ENCODE peak calls at places on chromosome 7, in seven cellular contexts. T is HFFc6, I is cardiac muscle cell, Z is endothelial cell, A is glutamatergic neuron, F is psoas muscle, B is thoracic aorta. Q is an unnamed sample.

GRCh38 chr7:94056796-94057207 is 52.6 kb upstream of the BET1 start:
- DNase-seq in T (peak), I (no peak), Z (no peak), A (no peak), F (no peak), B (no peak), Q (no peak)

GRCh38 chr7:119175916-119176627 is 951.6 kb downstream of the ANKRD7 start:
- DNase-seq in T (peak), I (peak), Z (peak), A (peak), F (no peak), B (no peak), Q (no peak)

GRCh38 chr7:47889723-47890122 is 58.5 kb downstream of the PKD1L1 start:
- DNase-seq in T (no peak), I (no peak), Z (no peak), A (no peak), F (no peak), B (no peak), Q (no peak)

GRCh38 chr7:159109092-159110035 is 35.3 kb downstream of the VIPR2 start:
- DNase-seq in T (no peak), I (peak), Z (no peak), A (no peak), F (peak), B (no peak), Q (no peak)

GRCh38 chr7:140676303-140676702 is 3.6 kb downstream of the ADCK2 start:
- DNase-seq in T (no peak), I (no peak), Z (no peak), A (no peak), F (no peak), B (no peak), Q (no peak)

GRCh38 chr7:105654994-105655900 is 74.0 kb upstream of the EFCAB10 start:
- DNase-seq in T (peak), I (peak), Z (peak), A (no peak), F (no peak), B (no peak), Q (no peak)

GRCh38 chr7:803243-803635 is 29.0 kb upstream of the SUN1 start:
- DNase-seq in T (no peak), I (no peak), Z (no peak), A (no peak), F (no peak), B (no peak), Q (no peak)

GRCh38 chr7:27586825-27587224 is 75.9 kb downstream of the HIBADH start:
- DNase-seq in T (no peak), I (no peak), Z (no peak), A (peak), F (peak), B (no peak), Q (peak)

GRCh38 chr7:107212719-107213118 is 43.9 kb downstream of the HBP1 start:
- DNase-seq in T (no peak), I (no peak), Z (no peak), A (no peak), F (no peak), B (no peak), Q (no peak)

GRCh38 chr7:7228472-7228871 is 46.1 kb downstream of the C1GALT1 start:
- DNase-seq in T (peak), I (no peak), Z (no peak), A (no peak), F (no peak), B (no peak), Q (no peak)

GRCh38 chr7:13770305-13770704 is 219.2 kb downstream of the ETV1 start:
- DNase-seq in T (no peak), I (no peak), Z (no peak), A (no peak), F (no peak), B (no peak), Q (no peak)

GRCh38 chr7:131827421-131827820 is 271.0 kb upstream of the PODXL start:
- DNase-seq in T (no peak), I (no peak), Z (no peak), A (no peak), F (no peak), B (no peak), Q (no peak)

GRCh38 chr7:84058311-84059076 is 136.1 kb downstream of the SEMA3A start:
- DNase-seq in T (peak), I (no peak), Z (no peak), A (no peak), F (no peak), B (no peak), Q (no peak)

GRCh38 chr7:17301491-17302101 is 3.1 kb downstream of the AHR start:
- DNase-seq in T (peak), I (peak), Z (peak), A (peak), F (no peak), B (peak), Q (no peak)

GRCh38 chr7:38179719-38180333 is 1.8 kb downstream of the STARD3NL start:
- DNase-seq in T (no peak), I (no peak), Z (no peak), A (no peak), F (no peak), B (no peak), Q (no peak)

GRCh38 chr7:151993977-151994676 is 31.3 kb upstream of the GALNT11 start:
- DNase-seq in T (no peak), I (no peak), Z (peak), A (no peak), F (no peak), B (no peak), Q (no peak)

GRCh38 chr7:131507592-131508331 is 48.7 kb downstream of the PODXL start:
- DNase-seq in T (peak), I (peak), Z (peak), A (peak), F (peak), B (peak), Q (peak)

GRCh38 chr7:100680589-100681271 is 7.2 kb downstream of the GNB2 start:
- DNase-seq in T (no peak), I (no peak), Z (no peak), A (no peak), F (peak), B (no peak), Q (no peak)

GRCh38 chr7:2613926-2614613 is 17.7 kb upstream of the TTYH3 start:
- DNase-seq in T (no peak), I (peak), Z (no peak), A (no peak), F (peak), B (peak), Q (no peak)

GRCh38 chr7:79823246-79823951 is 311.2 kb upstream of the GNAI1 start:
- DNase-seq in T (no peak), I (no peak), Z (no peak), A (no peak), F (no peak), B (no peak), Q (no peak)

GRCh38 chr7:22549667-22550513 is 49.9 kb upstream of the STEAP1B start:
- DNase-seq in T (peak), I (peak), Z (peak), A (peak), F (no peak), B (no peak), Q (peak)

GRCh38 chr7:145431834-145432233 is 596.0 kb upstream of the TPK1 start:
- DNase-seq in T (no peak), I (no peak), Z (no peak), A (no peak), F (no peak), B (no peak), Q (no peak)

GRCh38 chr7:35695628-35695888 is 623 bp upstream of the HERPUD2 start:
- DNase-seq in T (no peak), I (no peak), Z (no peak), A (no peak), F (no peak), B (no peak), Q (no peak)

GRCh38 chr7:105149827-105150226 is 135.8 kb downstream of the KMT2E start:
- DNase-seq in T (peak), I (no peak), Z (no peak), A (no peak), F (no peak), B (no peak), Q (no peak)

GRCh38 chr7:91784469-91784868 is 96.0 kb downstream of the MTERF1 start:
- DNase-seq in T (peak), I (peak), Z (no peak), A (no peak), F (no peak), B (no peak), Q (no peak)

GRCh38 chr7:81887098-81887497 is 117.3 kb upstream of the HGF start:
- DNase-seq in T (no peak), I (peak), Z (no peak), A (no peak), F (no peak), B (no peak), Q (no peak)

GRCh38 chr7:79084423-79084822 is 369.0 kb downstream of the MAGI2 start:
- DNase-seq in T (peak), I (no peak), Z (no peak), A (no peak), F (no peak), B (no peak), Q (no peak)

GRCh38 chr7:112707655-112708054 is 82.5 kb downstream of the TMEM168 start:
- DNase-seq in T (no peak), I (no peak), Z (no peak), A (no peak), F (no peak), B (no peak), Q (no peak)

GRCh38 chr7:143248781-143249354 is 14.4 kb upstream of the GSTK1 start:
- DNase-seq in T (peak), I (no peak), Z (no peak), A (no peak), F (no peak), B (no peak), Q (no peak)

GRCh38 chr7:128790297-128791037 is 1.3 kb upstream of the CCDC136 start:
- DNase-seq in T (no peak), I (no peak), Z (no peak), A (peak), F (peak), B (no peak), Q (no peak)

GRCh38 chr7:106604974-106605373 is 56.0 kb downstream of the CCDC71L start:
- DNase-seq in T (no peak), I (no peak), Z (no peak), A (no peak), F (no peak), B (no peak), Q (no peak)

GRCh38 chr7:140060788-140061606 is 1.8 kb downstream of the PARP12 start:
- DNase-seq in T (no peak), I (no peak), Z (no peak), A (no peak), F (no peak), B (no peak), Q (no peak)

GRCh38 chr7:25180592-25180923 is 47.7 kb downstream of the NPVF start:
- DNase-seq in T (no peak), I (no peak), Z (no peak), A (no peak), F (no peak), B (no peak), Q (no peak)
- TF ChIP-seq CTCF in T (peak), I (no peak), Z (peak), A (peak), F (no peak), B (no peak), Q (no peak)

GRCh38 chr7:137091396-137091795 is 222.9 kb downstream of the CHRM2 start:
- DNase-seq in T (no peak), I (peak), Z (peak), A (no peak), F (no peak), B (no peak), Q (no peak)
- TF ChIP-seq CTCF in T (peak), I (peak), Z (peak), A (no peak), F (no peak), B (no peak), Q (no peak)

GRCh38 chr7:98216941-98217622 is 5.8 kb downstream of the BHLHA15 start:
- DNase-seq in T (no peak), I (no peak), Z (no peak), A (no peak), F (peak), B (no peak), Q (no peak)

GRCh38 chr7:98215561-98216495 is 4.6 kb downstream of the BHLHA15 start:
- DNase-seq in T (no peak), I (no peak), Z (no peak), A (peak), F (peak), B (no peak), Q (no peak)

GRCh38 chr7:98213874-98214810 is 2.9 kb downstream of the BHLHA15 start:
- DNase-seq in T (no peak), I (no peak), Z (no peak), A (peak), F (peak), B (no peak), Q (no peak)

GRCh38 chr7:98213296-98213873 is 2.1 kb downstream of the BHLHA15 start:
- DNase-seq in T (no peak), I (no peak), Z (no peak), A (peak), F (no peak), B (no peak), Q (no peak)

DNA sequence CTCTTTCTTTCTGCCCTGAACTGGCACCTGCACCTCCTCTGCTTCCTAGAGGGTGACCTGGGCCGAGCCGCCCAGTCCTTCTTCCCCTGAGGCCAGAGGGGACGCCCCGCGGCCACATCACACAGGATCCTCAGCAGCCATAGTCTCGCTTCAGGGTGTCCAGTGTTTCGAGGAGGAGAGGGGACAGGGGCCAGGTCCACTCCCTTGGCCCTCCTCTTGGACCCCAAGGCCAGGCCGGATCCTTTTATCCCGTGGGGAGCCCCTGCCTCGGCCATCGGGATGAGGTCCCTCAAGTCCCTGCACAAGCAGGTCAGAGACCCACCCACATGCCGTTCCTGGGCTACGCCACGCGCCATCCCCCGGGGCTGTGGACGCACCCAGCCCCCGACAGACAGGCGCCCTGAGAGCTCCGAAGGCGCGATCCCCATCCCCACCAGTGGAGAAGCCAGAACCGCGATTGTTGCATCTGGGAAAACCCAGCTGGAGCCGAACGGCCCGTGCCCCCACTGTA is 3.6 kb downstream of the BHLHA15 start:
- DNase-seq in T (no peak), I (no peak), Z (no peak), A (peak), F (peak), B (no peak), Q (no peak)
- TF ChIP-seq CTCF in T (no peak), I (no peak), Z (no peak), A (no peak), F (no peak), B (no peak), Q (no peak)

GRCh38 chr7:5704534-5704922 is 76.9 kb downstream of the RNF216 start:
- DNase-seq in T (peak), I (peak), Z (peak), A (peak), F (peak), B (no peak), Q (peak)
- TF ChIP-seq CTCF in T (peak), I (peak), Z (peak), A (peak), F (peak), B (peak), Q (peak)

DNA sequence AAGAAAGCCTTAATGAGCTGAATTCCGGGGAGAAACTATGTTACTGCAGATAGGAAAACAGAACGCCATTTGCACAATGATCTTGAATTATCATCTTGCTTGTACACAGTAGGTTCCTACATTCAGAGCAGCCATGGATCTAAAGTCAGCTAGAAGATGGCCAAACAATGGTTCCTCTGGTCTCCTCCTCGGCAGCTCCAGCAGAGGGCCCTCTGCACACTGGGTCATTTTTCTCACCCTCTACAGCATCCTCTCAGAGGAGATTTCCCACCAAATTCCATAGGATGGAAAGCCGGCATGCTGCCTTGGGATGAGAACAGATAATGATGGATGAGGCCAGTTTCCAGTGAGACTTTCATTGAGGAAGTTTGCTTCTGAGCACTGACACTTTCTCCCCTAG is 308.5 kb upstream of the NFE2L3 start:
- DNase-seq in T (no peak), I (no peak), Z (no peak), A (no peak), F (no peak), B (no peak), Q (no peak)
- TF ChIP-seq CTCF in T (no peak), I (no peak), Z (no peak), A (no peak), F (no peak), B (no peak), Q (no peak)